ENCODE peak calls at places on chromosomes 7 and 10, in seven cellular contexts. G, Q, L, K, T, O and S are unnamed samples.
A peak's percentile ranks its signal among the peaks of the same experiment; 100 is the strongest.

GRCh38 chr7:123749537-123749857 is 694 bp upstream of the WASL start:
- DNase-seq in G (peak; percentile 87), Q (no peak), L (no peak), K (no peak), T (no peak), O (no peak), S (no peak)

GRCh38 chr10:98649170-98649569 is 202.4 kb upstream of the HPS1 start:
- DNase-seq in G (no peak), Q (no peak), L (no peak), K (no peak), T (no peak), O (no peak), S (no peak)

GRCh38 chr10:6522230-6522629 is 57.8 kb downstream of the PRKCQ start:
- DNase-seq in G (no peak), Q (no peak), L (no peak), K (no peak), T (no peak), O (no peak), S (no peak)

GRCh38 chr7:106015586-106016218 is 52.6 kb downstream of the CDHR3 start:
- DNase-seq in G (peak; percentile 39), Q (no peak), L (no peak), K (no peak), T (no peak), O (no peak), S (no peak)

GRCh38 chr7:157139142-157140117 is 704 bp downstream of the UBE3C start:
- DNase-seq in G (peak; percentile 74), Q (no peak), L (no peak), K (peak; percentile 70), T (peak; percentile 41), O (no peak), S (peak; percentile 61)

GRCh38 chr7:28957064-28957821 is 887 bp downstream of the TRIL start:
- DNase-seq in G (peak; percentile 50), Q (no peak), L (peak; percentile 39), K (peak; percentile 53), T (no peak), O (no peak), S (no peak)

GRCh38 chr7:143358626-143359025 is 3.9 kb downstream of the FAM131B start:
- DNase-seq in G (no peak), Q (no peak), L (no peak), K (no peak), T (no peak), O (no peak), S (no peak)

GRCh38 chr7:106225856-106226255 is 58.9 kb downstream of the NAMPT start:
- DNase-seq in G (no peak), Q (no peak), L (no peak), K (no peak), T (no peak), O (no peak), S (no peak)

GRCh38 chr10:128028508-128029279 is 97.5 kb downstream of the MKI67 start:
- DNase-seq in G (no peak), Q (no peak), L (no peak), K (no peak), T (no peak), O (no peak), S (no peak)

GRCh38 chr7:38863609-38864291 is 45.2 kb downstream of the VPS41 start:
- DNase-seq in G (no peak), Q (no peak), L (no peak), K (no peak), T (no peak), O (no peak), S (no peak)

GRCh38 chr7:52479990-52480389 is 555.4 kb upstream of the POM121L12 start:
- DNase-seq in G (no peak), Q (no peak), L (no peak), K (no peak), T (no peak), O (no peak), S (no peak)

GRCh38 chr7:30157217-30157616 is 22.4 kb downstream of the MTURN start:
- DNase-seq in G (no peak), Q (no peak), L (peak; percentile 49), K (no peak), T (no peak), O (peak; percentile 60), S (no peak)

GRCh38 chr7:24894670-24895221 is 85.2 kb downstream of the OSBPL3 start:
- DNase-seq in G (peak; percentile 40), Q (no peak), L (no peak), K (no peak), T (no peak), O (no peak), S (no peak)

GRCh38 chr10:121734517-121735137 is 136.4 kb upstream of the FGFR2 start:
- DNase-seq in G (peak; percentile 41), Q (no peak), L (no peak), K (no peak), T (no peak), O (no peak), S (no peak)